ENCODE peak calls at places on chromosome 4, in eight cellular contexts. I, E, J, N, F, K, W and T are unnamed samples.

GRCh38 chr4:56861365-56861764 is 39.9 kb upstream of the SPINK2 start:
- DNase-seq in N (no peak), J (no peak), K (peak; percentile 53), F (no peak), I (no peak), E (no peak), W (peak; percentile 7), T (no peak)

GRCh38 chr4:163649557-163650091 is 155.1 kb downstream of the TMA16 start:
- DNase-seq in I (no peak), W (no peak), F (no peak), E (no peak), K (no peak), N (no peak), J (no peak), T (no peak)

GRCh38 chr4:98765771-98766170 is 107.4 kb upstream of the TSPAN5 start:
- DNase-seq in N (no peak), E (no peak), K (no peak), I (no peak), W (no peak), J (no peak), F (no peak), T (no peak)

GRCh38 chr4:130705023-130705422 is 1609.1 kb downstream of the C4orf33 start:
- DNase-seq in N (no peak), J (no peak), E (no peak), I (no peak), K (no peak), F (no peak), W (no peak), T (no peak)

GRCh38 chr4:159296061-159296460 is 193.2 kb downstream of the RAPGEF2 start:
- DNase-seq in N (no peak), E (no peak), J (no peak), I (no peak), F (no peak), W (no peak), K (no peak), T (no peak)

GRCh38 chr4:24730256-24731001 is 64.9 kb upstream of the SOD3 start:
- DNase-seq in F (peak; percentile 47), N (no peak), W (no peak), J (peak; percentile 15), K (no peak), I (no peak), E (no peak), T (no peak)

GRCh38 chr4:147984065-147984777 is 252.3 kb downstream of the ARHGAP10 start:
- DNase-seq in K (peak; percentile 83), J (no peak), E (peak; percentile 30), F (peak; percentile 21), I (no peak), N (no peak), W (peak; percentile 33), T (no peak)

GRCh38 chr4:133452669-133453068 is 303.6 kb downstream of the PCDH10 start:
- DNase-seq in I (no peak), W (no peak), F (no peak), E (no peak), J (no peak), K (no peak), N (no peak), T (no peak)

GRCh38 chr4:48766393-48766792 is 13.7 kb downstream of the FRYL start:
- DNase-seq in W (no peak), I (no peak), F (no peak), J (no peak), E (no peak), K (no peak), N (no peak), T (no peak)

GRCh38 chr4:48762408-48762807 is 17.7 kb downstream of the FRYL start:
- DNase-seq in W (no peak), J (no peak), K (no peak), N (no peak), F (no peak), E (no peak), I (no peak), T (no peak)

GRCh38 chr4:48756689-48757220 is 23.3 kb downstream of the FRYL start:
- DNase-seq in W (no peak), I (no peak), N (no peak), F (no peak), K (no peak), E (no peak), J (no peak), T (no peak)

GRCh38 chr4:48767055-48767454 is 13.0 kb downstream of the FRYL start:
- DNase-seq in J (no peak), F (no peak), K (no peak), E (no peak), N (no peak), W (no peak), I (no peak), T (no peak)

GRCh38 chr4:48761286-48761685 is 18.8 kb downstream of the FRYL start:
- DNase-seq in W (no peak), I (no peak), E (no peak), K (no peak), N (no peak), F (no peak), J (no peak), T (no peak)
- H3K9me3 ChIP-seq in W (no peaks in the 10 kb centered on the region), I (no peaks in the 10 kb centered on the region), E (no peaks in the 10 kb centered on the region), K (no peaks in the 10 kb centered on the region), N (no peaks in the 10 kb centered on the region), F (no peaks in the 10 kb centered on the region), J (no peaks in the 10 kb centered on the region), T (no peaks in the 10 kb centered on the region)

GRCh38 chr4:166012129-166013078 is 139.4 kb downstream of the TLL1 start:
- DNase-seq in F (no peak), I (no peak), N (no peak), K (no peak), E (no peak), W (no peak), J (no peak), T (no peak)

GRCh38 chr4:166014411-166014810 is 141.4 kb downstream of the TLL1 start:
- DNase-seq in N (no peak), E (no peak), K (no peak), J (no peak), F (no peak), I (no peak), W (no peak), T (no peak)

GRCh38 chr4:166021617-166022016 is 148.6 kb downstream of the TLL1 start:
- DNase-seq in E (no peak), W (no peak), N (no peak), K (no peak), F (no peak), I (no peak), J (no peak), T (no peak)

GRCh38 chr4:166019441-166019840 is 146.4 kb downstream of the TLL1 start:
- DNase-seq in J (no peak), K (no peak), I (no peak), E (no peak), F (no peak), N (no peak), W (no peak), T (no peak)

DNA sequence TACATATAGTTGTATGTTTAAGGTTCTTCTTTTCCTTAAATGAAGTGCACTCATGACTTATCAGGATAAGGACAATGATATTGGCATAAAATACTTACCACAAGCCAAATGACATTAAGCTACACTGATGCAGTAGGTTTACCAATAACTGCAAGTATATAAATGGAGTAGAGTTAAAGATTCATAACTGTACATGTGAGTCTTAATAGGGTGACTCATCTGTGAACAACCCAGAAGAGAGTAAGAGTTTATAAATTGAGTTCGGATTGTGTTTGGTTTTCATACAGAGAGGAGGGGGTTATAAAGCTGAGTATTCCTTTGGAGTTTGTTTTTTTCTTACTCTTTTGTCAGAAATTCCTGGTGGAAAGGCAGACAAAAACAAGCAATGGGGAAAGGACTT is 144.8 kb downstream of the TLL1 start:
- DNase-seq in K (no peak), E (no peak), W (no peak), I (no peak), F (no peak), N (no peak), J (no peak), T (no peak)
- H3K9me3 ChIP-seq in K (no peaks in the 10 kb centered on the region), E (no peaks in the 10 kb centered on the region), W (no peaks in the 10 kb centered on the region), I (no peaks in the 10 kb centered on the region), F (no peaks in the 10 kb centered on the region), N (no peaks in the 10 kb centered on the region), J (no peaks in the 10 kb centered on the region), T (no peaks in the 10 kb centered on the region)

GRCh38 chr4:561456-561855 is 14.6 kb downstream of the TMEM271 start:
- DNase-seq in K (no peak), E (no peak), W (no peak), I (no peak), F (no peak), J (no peak), N (no peak), T (no peak)

GRCh38 chr4:552059-552458 is 24.0 kb downstream of the TMEM271 start:
- DNase-seq in F (no peak), E (no peak), W (no peak), I (no peak), K (no peak), N (no peak), J (no peak), T (no peak)

GRCh38 chr4:560731-561211 is 15.3 kb downstream of the TMEM271 start:
- DNase-seq in J (no peak), N (no peak), F (no peak), K (no peak), E (no peak), W (no peak), I (no peak), T (no peak)

GRCh38 chr4:560061-560460 is 16.0 kb downstream of the TMEM271 start:
- DNase-seq in K (no peak), F (no peak), E (no peak), J (no peak), W (no peak), N (no peak), I (no peak), T (no peak)

GRCh38 chr4:555566-556275 is 20.4 kb downstream of the TMEM271 start:
- DNase-seq in E (no peak), J (no peak), N (no peak), F (no peak), I (no peak), K (no peak), W (no peak), T (no peak)
- H3K9me3 ChIP-seq in E (no peaks in the 10 kb centered on the region), J (no peaks in the 10 kb centered on the region), N (no peaks in the 10 kb centered on the region), F (peaks cover 28% of the 10 kb centered on the region), I (no peaks in the 10 kb centered on the region), K (no peaks in the 10 kb centered on the region), W (peaks cover 3% of the 10 kb centered on the region), T (no peaks in the 10 kb centered on the region)

GRCh38 chr4:15781427-15782095 is 3.4 kb downstream of the CD38 start:
- DNase-seq in N (no peak), K (no peak), E (no peak), F (no peak), W (no peak), J (no peak), I (no peak), T (no peak)
- H3K9me3 ChIP-seq in N (no peaks in the 10 kb centered on the region), K (peaks cover under 1% of the 10 kb centered on the region), E (no peaks in the 10 kb centered on the region), F (peaks cover 2% of the 10 kb centered on the region), W (no peaks in the 10 kb centered on the region), J (no peaks in the 10 kb centered on the region), I (no peaks in the 10 kb centered on the region), T (no peaks in the 10 kb centered on the region)

DNA sequence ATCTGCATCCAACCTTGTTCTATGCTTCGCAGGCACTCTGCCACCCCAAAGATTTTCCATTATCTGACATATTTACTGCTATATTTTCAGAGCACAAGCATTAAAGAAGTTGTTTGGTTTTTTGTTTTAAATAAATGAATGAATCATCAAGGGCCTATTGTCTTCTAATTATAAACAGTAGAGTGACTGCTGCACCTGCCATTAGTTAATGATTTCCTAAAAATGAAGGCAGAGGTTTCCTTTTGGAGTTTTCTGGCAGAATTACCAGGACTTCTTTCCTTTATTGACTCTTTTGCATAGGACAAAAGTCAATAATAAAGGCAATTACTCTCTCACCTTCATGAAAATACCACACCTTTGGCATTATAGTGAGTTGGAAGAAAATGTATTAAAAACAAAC is 238.1 kb downstream of the INPP4B start:
- DNase-seq in I (no peak), N (no peak), E (no peak), W (no peak), J (no peak), F (no peak), K (no peak), T (no peak)
- H3K9me3 ChIP-seq in I (no peaks in the 10 kb centered on the region), N (peaks cover 13% of the 10 kb centered on the region), E (no peaks in the 10 kb centered on the region), W (peaks cover 2% of the 10 kb centered on the region), J (no peaks in the 10 kb centered on the region), F (no peaks in the 10 kb centered on the region), K (no peaks in the 10 kb centered on the region), T (peaks cover 19% of the 10 kb centered on the region)